ENCODE peak calls at places on chromosomes 5 and 9, in nine cellular contexts. G is right lobe of liver, N is left ventricle myocardium inferior, M is OCI-LY7, Q is mucosa of descending colon, F is adrenal gland, U is A549, W is lower lobe of right lung, L is choroid plexus epithelial cell. R is an unnamed sample.
A peak's percentile ranks its signal among the peaks of the same experiment; 100 is the strongest.

GRCh38 chr5:144844086-144844485 is 673.4 kb downstream of the KCTD16 start:
- DNase-seq in G (no peak), N (no peak), M (no peak), Q (no peak), F (no peak), U (no peak), W (no peak), L (peak; percentile 0), R (no peak)

GRCh38 chr9:16396389-16396788 is 474.1 kb downstream of the BNC2 start:
- DNase-seq in G (no peak), N (no peak), M (no peak), Q (no peak), F (no peak), U (no peak), W (no peak), L (peak; percentile 47), R (peak; percentile 93)

GRCh38 chr5:169803077-169803981 is 166.3 kb downstream of the DOCK2 start:
- DNase-seq in G (no peak), N (peak; percentile 65), M (no peak), Q (no peak), F (peak; percentile 13), U (no peak), W (no peak), L (peak; percentile 97), R (peak; percentile 100)

GRCh38 chr5:118956727-118957126 is 31.6 kb downstream of the DTWD2 start:
- DNase-seq in G (no peak), N (no peak), M (peak; percentile 16), Q (no peak), F (no peak), U (peak; percentile 9), W (no peak), L (peak; percentile 51), R (peak; percentile 32)

GRCh38 chr5:102049517-102049916 is 246.6 kb downstream of the SLCO4C1 start:
- DNase-seq in G (no peak), N (no peak), M (no peak), Q (no peak), F (no peak), U (no peak), W (no peak), L (no peak), R (no peak)

GRCh38 chr9:14271078-14271673 is 42.8 kb downstream of the NFIB start:
- DNase-seq in G (peak; percentile 41), N (peak; percentile 74), M (no peak), Q (no peak), F (peak; percentile 65), U (no peak), W (no peak), L (peak; percentile 94), R (peak; percentile 85)

GRCh38 chr9:134469041-134469875 is 143.0 kb downstream of the RXRA start:
- DNase-seq in G (no peak), N (peak; percentile 57), M (no peak), Q (peak; percentile 52), F (no peak), U (no peak), W (peak; percentile 78), L (no peak), R (no peak)

GRCh38 chr5:137705106-137705505 is 30.8 kb downstream of the KLHL3 start:
- DNase-seq in G (no peak), N (no peak), M (no peak), Q (no peak), F (no peak), U (no peak), W (no peak), L (peak; percentile 8), R (no peak)

GRCh38 chr5:45507174-45507573 is 189.0 kb downstream of the HCN1 start:
- DNase-seq in G (no peak), N (no peak), M (no peak), Q (no peak), F (no peak), U (no peak), W (no peak), L (no peak), R (no peak)

GRCh38 chr5:39194466-39195136 is 24.8 kb downstream of the FYB1 start:
- DNase-seq in G (no peak), N (no peak), M (no peak), Q (no peak), F (no peak), U (peak; percentile 49), W (no peak), L (peak; percentile 97), R (peak; percentile 73)

GRCh38 chr5:88829053-88829452 is 53.9 kb downstream of the MEF2C start:
- DNase-seq in G (no peak), N (no peak), M (peak; percentile 39), Q (no peak), F (peak; percentile 28), U (no peak), W (no peak), L (no peak), R (no peak)
- TF ChIP-seq CTCF in G (peak; percentile 4), N (peak; percentile 59), M (peak; percentile 66), Q (no peak), F (peak; percentile 13), U (no peak), W (peak; percentile 41), L (peak; percentile 37), R (peak; percentile 14)

GRCh38 chr5:178320281-178320855 is 87.8 kb upstream of the PHYKPL start:
- DNase-seq in G (peak; percentile 7), N (no peak), M (no peak), Q (no peak), F (no peak), U (no peak), W (peak; percentile 44), L (peak; percentile 15), R (no peak)

GRCh38 chr5:178322736-178323540 is 90.3 kb upstream of the PHYKPL start:
- DNase-seq in G (no peak), N (no peak), M (no peak), Q (no peak), F (no peak), U (no peak), W (no peak), L (no peak), R (no peak)

GRCh38 chr5:178318893-178319292 is 86.3 kb upstream of the PHYKPL start:
- DNase-seq in G (no peak), N (no peak), M (no peak), Q (no peak), F (no peak), U (no peak), W (peak; percentile 10), L (no peak), R (no peak)

GRCh38 chr5:178318382-178318781 is 85.8 kb upstream of the PHYKPL start:
- DNase-seq in G (peak; percentile 3), N (no peak), M (no peak), Q (no peak), F (no peak), U (no peak), W (peak; percentile 30), L (no peak), R (no peak)

DNA sequence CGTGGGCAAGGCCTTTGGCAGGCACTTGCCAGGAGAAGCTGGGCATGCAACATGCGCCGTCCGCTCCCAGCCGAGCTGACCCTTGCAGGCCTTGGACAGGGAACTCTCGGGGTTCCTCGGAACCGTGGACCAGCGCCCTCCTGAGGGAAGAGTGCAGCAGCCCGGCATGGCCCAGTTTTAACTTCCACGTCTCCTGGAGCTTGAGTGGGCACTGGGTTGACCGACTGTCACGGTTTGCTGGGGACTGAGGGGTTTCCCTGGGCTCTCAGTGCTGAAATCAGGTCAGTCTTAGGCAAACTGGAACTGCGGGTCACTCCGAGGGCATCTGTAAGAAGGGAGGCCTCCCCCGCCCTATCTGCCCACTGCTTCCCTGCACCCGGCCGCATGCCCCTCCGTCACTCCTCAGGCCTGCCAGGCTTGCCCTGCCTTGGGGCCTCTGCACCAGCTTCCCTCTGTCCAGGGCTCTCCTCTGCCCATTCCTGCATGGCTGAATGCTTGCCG is 87.0 kb upstream of the PHYKPL start:
- DNase-seq in G (peak; percentile 14), N (no peak), M (no peak), Q (no peak), F (no peak), U (no peak), W (peak; percentile 47), L (no peak), R (no peak)
- H3K4me3 ChIP-seq in G (no peak overlapping the region), N (no peak overlapping the region), M (no peak overlapping the region), Q (no peak overlapping the region), F (no peak overlapping the region), U (no peak overlapping the region), W (no peak overlapping the region), L (no peak overlapping the region), R (no peak overlapping the region)

DNA sequence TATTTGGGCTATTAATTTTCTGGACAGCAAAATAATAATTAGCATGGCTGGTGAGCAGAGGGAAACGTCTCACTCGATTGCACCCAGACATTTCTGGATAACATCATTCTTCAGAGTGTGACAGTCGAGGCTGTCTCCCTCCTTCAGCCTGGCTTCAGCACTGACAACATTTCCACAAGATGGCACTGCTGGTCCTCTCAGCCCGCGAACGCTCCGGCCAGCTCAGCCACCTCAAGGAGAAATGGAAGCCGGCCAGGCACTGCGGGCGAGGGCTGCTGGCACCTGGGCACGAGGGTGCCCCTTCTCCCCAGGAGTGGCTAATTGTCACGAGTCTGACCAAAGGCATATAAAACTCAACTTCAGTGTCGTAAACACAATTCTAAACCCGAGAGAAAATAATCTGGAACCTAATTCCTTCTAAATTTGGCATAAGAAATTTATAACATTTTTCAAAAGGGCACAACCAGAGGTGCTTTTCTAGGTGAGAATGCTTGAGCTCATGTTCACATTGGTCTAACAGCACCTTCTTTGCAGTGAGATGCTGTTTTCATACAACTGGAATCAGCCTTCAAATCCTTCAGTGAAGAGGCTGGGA is 65.9 kb downstream of the DAP start:
- DNase-seq in G (peak; percentile 76), N (peak; percentile 76), M (peak; percentile 74), Q (peak; percentile 71), F (peak; percentile 86), U (peak; percentile 83), W (peak; percentile 85), L (peak; percentile 80), R (peak; percentile 69)
- TF ChIP-seq CTCF in G (peak; percentile 87), N (peak; percentile 89), M (peak; percentile 94), Q (peak; percentile 39), F (peak; percentile 63), U (peak; percentile 90), W (peak; percentile 75), L (peak; percentile 91), R (peak; percentile 80)

GRCh38 chr5:132257131-132258101 is at the start of gene PDLIM4:
- DNase-seq in G (no peak), N (no peak), M (no peak), Q (no peak), F (peak; percentile 5), U (no peak), W (no peak), L (peak; percentile 35), R (no peak)

GRCh38 chr5:132258102-132259060 is 885 bp downstream of the PDLIM4 start:
- DNase-seq in G (no peak), N (no peak), M (no peak), Q (no peak), F (peak; percentile 2), U (no peak), W (no peak), L (peak; percentile 64), R (peak; percentile 61)

GRCh38 chr5:132260714-132261615 is 3.5 kb downstream of the PDLIM4 start:
- DNase-seq in G (peak; percentile 45), N (peak; percentile 56), M (no peak), Q (no peak), F (peak; percentile 47), U (no peak), W (no peak), L (peak; percentile 91), R (peak; percentile 98)

GRCh38 chr5:132260051-132260450 is 2.6 kb downstream of the PDLIM4 start:
- DNase-seq in G (no peak), N (no peak), M (no peak), Q (no peak), F (peak; percentile 0), U (no peak), W (no peak), L (peak; percentile 65), R (peak; percentile 58)

GRCh38 chr5:132259061-132259851 is 1.8 kb downstream of the PDLIM4 start:
- DNase-seq in G (no peak), N (peak; percentile 69), M (no peak), Q (peak; percentile 76), F (peak; percentile 8), U (no peak), W (no peak), L (peak; percentile 95), R (peak; percentile 92)
- H3K4me3 ChIP-seq in G (no peak overlapping the region), N (peak overlapping the region; percentile 69), M (no peak overlapping the region), Q (no peak overlapping the region), F (no peak overlapping the region), U (no peak overlapping the region), W (peak overlapping the region; percentile 54), L (peak overlapping the region; percentile 83), R (peak overlapping the region; percentile 74)